ENCODE peak calls at places on chromosome 4, in ten cellular contexts. Q is choroid plexus epithelial cell; O is HFF-Myc; D is Peyer's patch; E is activated CD8-positive, alpha-beta T cell treated with anti-CD3 and anti-CD28 coated beads for 36 hours; V is SK-N-SH; Y is left lung; J is lower lobe of right lung; C is cardiac muscle cell; H is GM13976. N is an unnamed sample.
A peak's percentile ranks its signal among the peaks of the same experiment; 100 is the strongest.

GRCh38 chr4:130197946-130198345 is 1102.0 kb downstream of the C4orf33 start:
- DNase-seq in Q (no peak), O (no peak), D (no peak), E (no peak), V (no peak), Y (no peak), J (no peak), C (no peak), H (no peak), N (no peak)

GRCh38 chr4:133594246-133595207 is 445.4 kb downstream of the PCDH10 start:
- DNase-seq in Q (peak; percentile 73), O (no peak), D (no peak), E (no peak), V (no peak), Y (no peak), J (no peak), C (peak; percentile 72), H (no peak), N (no peak)

GRCh38 chr4:185902654-185903053 is 90.7 kb upstream of the SORBS2 start:
- DNase-seq in Q (no peak), O (no peak), D (no peak), E (no peak), V (no peak), Y (no peak), J (no peak), C (no peak), H (no peak), N (no peak)

GRCh38 chr4:47486306-47486705 is 1.2 kb downstream of the ATP10D start:
- DNase-seq in Q (peak; percentile 48), O (no peak), D (no peak), E (no peak), V (no peak), Y (no peak), J (no peak), C (peak; percentile 27), H (no peak), N (no peak)

GRCh38 chr4:168621806-168622589 is 125.1 kb downstream of the PALLD start:
- DNase-seq in Q (peak; percentile 92), O (no peak), D (no peak), E (no peak), V (no peak), Y (no peak), J (no peak), C (peak; percentile 69), H (no peak), N (no peak)

GRCh38 chr4:149975172-149975571 is 103.1 kb upstream of the DCLK2 start:
- DNase-seq in Q (no peak), O (no peak), D (no peak), E (no peak), V (no peak), Y (no peak), J (no peak), C (no peak), H (no peak), N (no peak)

GRCh38 chr4:139484861-139485311 is 31.0 kb downstream of the RAB33B start:
- DNase-seq in Q (no peak), O (no peak), D (no peak), E (no peak), V (no peak), Y (no peak), J (no peak), C (no peak), H (no peak), N (no peak)

GRCh38 chr4:32775049-32775448 is 2054.9 kb downstream of the PCDH7 start:
- DNase-seq in Q (peak; percentile 67), O (no peak), D (no peak), E (no peak), V (peak; percentile 1), Y (no peak), J (no peak), C (peak; percentile 14), H (no peak), N (no peak)

GRCh38 chr4:73823756-73824155 is 12.7 kb upstream of the CXCL6 start:
- DNase-seq in Q (no peak), O (no peak), D (no peak), E (no peak), V (no peak), Y (no peak), J (no peak), C (no peak), H (no peak), N (no peak)

GRCh38 chr4:72209600-72209999 is 177.8 kb downstream of the NPFFR2 start:
- DNase-seq in Q (no peak), O (no peak), D (no peak), E (no peak), V (no peak), Y (no peak), J (no peak), C (no peak), H (no peak), N (no peak)

GRCh38 chr4:40212674-40213504 is 16.1 kb downstream of the RHOH start:
- DNase-seq in Q (peak; percentile 20), O (no peak), D (no peak), E (peak; percentile 4), V (no peak), Y (no peak), J (no peak), C (no peak), H (no peak), N (no peak)

GRCh38 chr4:139085141-139085540 is 69.6 kb downstream of the NOCT start:
- DNase-seq in Q (peak; percentile 48), O (no peak), D (no peak), E (no peak), V (no peak), Y (no peak), J (no peak), C (peak; percentile 35), H (no peak), N (no peak)

GRCh38 chr4:57320217-57320616 is 210.0 kb upstream of the IGFBP7 start:
- DNase-seq in Q (no peak), O (no peak), D (no peak), E (no peak), V (no peak), Y (no peak), J (no peak), C (no peak), H (no peak), N (no peak)

GRCh38 chr4:99091174-99091573 is 2.6 kb upstream of the ADH5 start:
- DNase-seq in Q (no peak), O (no peak), D (no peak), E (no peak), V (no peak), Y (no peak), J (no peak), C (no peak), H (no peak), N (no peak)

GRCh38 chr4:141346144-141346543 is 125.4 kb downstream of the ZNF330 start:
- DNase-seq in Q (peak; percentile 82), O (peak; percentile 49), D (no peak), E (no peak), V (peak; percentile 66), Y (no peak), J (no peak), C (peak; percentile 78), H (peak; percentile 29), N (no peak)

GRCh38 chr4:134934036-134934806 is 732.6 kb upstream of the PABPC4L start:
- DNase-seq in Q (no peak), O (no peak), D (no peak), E (no peak), V (no peak), Y (no peak), J (no peak), C (no peak), H (no peak), N (no peak)

GRCh38 chr4:134936014-134936413 is 734.4 kb upstream of the PABPC4L start:
- DNase-seq in Q (no peak), O (no peak), D (no peak), E (no peak), V (no peak), Y (no peak), J (no peak), C (no peak), H (no peak), N (no peak)

DNA sequence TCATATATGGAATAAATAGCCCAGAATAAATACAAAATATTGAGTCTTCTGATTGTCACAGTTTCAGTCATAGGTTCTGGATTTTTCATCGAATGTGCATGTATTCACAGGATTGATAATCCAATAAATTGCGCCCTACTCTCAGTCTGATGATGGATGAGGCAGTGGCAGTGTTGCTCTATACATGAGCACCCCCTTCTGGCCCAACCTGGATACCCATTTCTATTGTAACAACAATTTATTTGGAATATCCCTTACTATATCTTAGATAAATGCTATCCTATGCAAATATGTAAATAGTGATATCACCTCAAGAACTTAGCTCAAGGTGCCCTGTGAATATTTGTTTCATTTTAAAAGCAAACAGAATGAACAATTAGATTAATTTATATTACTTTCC is 733.7 kb upstream of the PABPC4L start:
- DNase-seq in Q (peak; percentile 9), O (no peak), D (no peak), E (peak; percentile 19), V (peak; percentile 9), Y (no peak), J (no peak), C (peak; percentile 11), H (no peak), N (no peak)
- TF ChIP-seq CTCF in Q (peak; percentile 44), O (peak; percentile 16), D (no peak), E (no peak), V (peak; percentile 59), Y (no peak), J (no peak), C (peak; percentile 30), H (peak; percentile 19), N (no peak)

DNA sequence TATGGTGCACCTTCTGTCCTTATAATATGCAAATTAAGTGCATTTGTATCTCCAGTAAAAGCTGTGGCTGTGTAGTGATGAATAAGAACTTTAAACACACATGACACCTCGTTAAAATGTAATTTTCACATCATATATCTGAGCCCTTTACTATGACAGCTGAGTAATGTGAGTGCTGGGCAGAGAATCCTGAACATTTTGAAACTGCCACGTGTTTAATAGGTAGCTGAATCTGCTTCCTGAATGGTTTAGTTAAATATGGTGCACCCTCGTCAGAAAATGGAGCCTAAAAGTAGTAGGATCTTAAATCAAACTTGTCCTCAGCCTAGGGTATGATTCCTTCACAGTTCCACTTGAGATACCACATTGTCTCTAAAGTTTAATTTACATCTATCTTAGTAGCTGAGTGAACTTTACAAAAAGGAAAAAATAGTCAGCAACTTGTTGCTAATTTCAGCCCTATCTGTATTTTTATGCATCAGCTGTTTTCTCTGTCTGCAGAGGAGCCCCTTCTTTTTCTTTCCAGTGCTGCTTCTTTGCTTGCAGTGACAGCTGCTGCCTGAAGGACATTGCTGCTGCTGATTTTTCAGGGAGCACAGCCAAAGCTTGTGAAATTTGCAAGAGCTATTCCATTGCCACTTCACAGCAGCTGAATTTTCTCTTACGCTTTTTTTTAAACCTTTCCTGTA is 541.0 kb downstream of the ADGRL3 start:
- DNase-seq in Q (peak; percentile 55), O (no peak), D (no peak), E (no peak), V (no peak), Y (no peak), J (no peak), C (peak; percentile 33), H (no peak), N (no peak)
- TF ChIP-seq CTCF in Q (peak; percentile 52), O (no peak), D (no peak), E (no peak), V (no peak), Y (no peak), J (no peak), C (no peak), H (no peak), N (no peak)

GRCh38 chr4:143207555-143207954 is 22.8 kb downstream of the USP38 start:
- DNase-seq in Q (peak; percentile 65), O (no peak), D (no peak), E (no peak), V (peak; percentile 15), Y (no peak), J (no peak), C (peak; percentile 45), H (no peak), N (no peak)
- TF ChIP-seq CTCF in Q (no peak), O (peak; percentile 20), D (peak; percentile 52), E (no peak), V (peak; percentile 62), Y (no peak), J (peak; percentile 31), C (peak; percentile 39), H (no peak), N (no peak)

GRCh38 chr4:25863347-25863784 is 578 bp upstream of the SEL1L3 start:
- DNase-seq in Q (no peak), O (no peak), D (peak; percentile 89), E (peak; percentile 29), V (peak; percentile 57), Y (peak; percentile 86), J (peak; percentile 66), C (peak; percentile 11), H (peak; percentile 49), N (no peak)
- TF ChIP-seq CTCF in Q (peak; percentile 37), O (peak; percentile 27), D (peak; percentile 60), E (peak; percentile 47), V (peak; percentile 40), Y (no peak), J (peak; percentile 47), C (peak; percentile 41), H (no peak), N (peak; percentile 29)